ENCODE peak calls at places on chromosomes 5 and 9, in nine cellular contexts. One of them, this sample, is unnamed.

GRCh38 chr9:124006448-124007156 is 5.0 kb upstream of the LHX2 start:
- DNase-seq in transverse colon: no peak
- DNase-seq in uterus: no peak
- DNase-seq in A549: no peak
- DNase-seq in prostate gland: no peak
- DNase-seq in HCT116: no peak
- DNase-seq in sigmoid colon: no peak
- DNase-seq in suprapubic skin: no peak
- DNase-seq in K562: no peak
- DNase-seq in this sample: no peak

GRCh38 chr5:180130876-180131740 is 59.5 kb upstream of the RNF130 start:
- DNase-seq in transverse colon: no peak
- DNase-seq in A549: no peak
- DNase-seq in HCT116: no peak
- DNase-seq in K562: no peak
- DNase-seq in suprapubic skin: peak
- DNase-seq in prostate gland: no peak
- DNase-seq in sigmoid colon: peak
- DNase-seq in uterus: no peak
- DNase-seq in this sample: peak

GRCh38 chr5:33257807-33258491 is 182.8 kb upstream of the TARS1 start:
- DNase-seq in transverse colon: no peak
- DNase-seq in A549: no peak
- DNase-seq in uterus: no peak
- DNase-seq in HCT116: peak
- DNase-seq in sigmoid colon: no peak
- DNase-seq in prostate gland: no peak
- DNase-seq in suprapubic skin: no peak
- DNase-seq in K562: no peak
- DNase-seq in this sample: no peak

GRCh38 chr5:58117491-58117890 is 342.4 kb downstream of the PLK2 start:
- DNase-seq in sigmoid colon: no peak
- DNase-seq in K562: no peak
- DNase-seq in uterus: no peak
- DNase-seq in A549: no peak
- DNase-seq in prostate gland: no peak
- DNase-seq in suprapubic skin: no peak
- DNase-seq in transverse colon: no peak
- DNase-seq in HCT116: no peak
- DNase-seq in this sample: no peak

GRCh38 chr5:9265391-9266287 is 280.2 kb downstream of the SEMA5A start:
- DNase-seq in sigmoid colon: no peak
- DNase-seq in prostate gland: peak
- DNase-seq in transverse colon: no peak
- DNase-seq in uterus: no peak
- DNase-seq in K562: no peak
- DNase-seq in HCT116: no peak
- DNase-seq in A549: no peak
- DNase-seq in suprapubic skin: no peak
- DNase-seq in this sample: peak

GRCh38 chr9:120175031-120175430 is 404.9 kb downstream of the CDK5RAP2 start:
- DNase-seq in uterus: no peak
- DNase-seq in HCT116: no peak
- DNase-seq in prostate gland: no peak
- DNase-seq in K562: no peak
- DNase-seq in sigmoid colon: no peak
- DNase-seq in A549: no peak
- DNase-seq in suprapubic skin: no peak
- DNase-seq in transverse colon: no peak
- DNase-seq in this sample: no peak

GRCh38 chr9:127817881-127818434 is 15.3 kb downstream of the FPGS start:
- DNase-seq in HCT116: no peak
- DNase-seq in uterus: no peak
- DNase-seq in suprapubic skin: no peak
- DNase-seq in prostate gland: no peak
- DNase-seq in sigmoid colon: no peak
- DNase-seq in K562: no peak
- DNase-seq in A549: no peak
- DNase-seq in transverse colon: no peak
- DNase-seq in this sample: no peak

GRCh38 chr5:151215546-151215880 is 8.4 kb downstream of the CCDC69 start:
- DNase-seq in sigmoid colon: no peak
- DNase-seq in prostate gland: no peak
- DNase-seq in transverse colon: no peak
- DNase-seq in K562: no peak
- DNase-seq in suprapubic skin: no peak
- DNase-seq in HCT116: no peak
- DNase-seq in uterus: no peak
- DNase-seq in A549: no peak
- DNase-seq in this sample: no peak

GRCh38 chr5:181164076-181164952 is 16.9 kb downstream of the OR2V2 start:
- DNase-seq in HCT116: no peak
- DNase-seq in suprapubic skin: no peak
- DNase-seq in K562: peak
- DNase-seq in transverse colon: no peak
- DNase-seq in uterus: no peak
- DNase-seq in A549: peak
- DNase-seq in prostate gland: no peak
- DNase-seq in sigmoid colon: no peak
- DNase-seq in this sample: no peak

GRCh38 chr5:135173662-135174290 is 139.7 kb upstream of the PITX1 start:
- DNase-seq in A549: no peak
- DNase-seq in transverse colon: no peak
- DNase-seq in suprapubic skin: no peak
- DNase-seq in K562: peak
- DNase-seq in uterus: no peak
- DNase-seq in prostate gland: no peak
- DNase-seq in HCT116: no peak
- DNase-seq in sigmoid colon: no peak
- DNase-seq in this sample: no peak

GRCh38 chr5:135172718-135173117 is 138.7 kb upstream of the PITX1 start:
- DNase-seq in prostate gland: no peak
- DNase-seq in sigmoid colon: no peak
- DNase-seq in K562: no peak
- DNase-seq in suprapubic skin: no peak
- DNase-seq in transverse colon: no peak
- DNase-seq in uterus: no peak
- DNase-seq in HCT116: no peak
- DNase-seq in A549: no peak
- DNase-seq in this sample: no peak

GRCh38 chr5:135177591-135177990 is 143.6 kb upstream of the PITX1 start:
- DNase-seq in prostate gland: no peak
- DNase-seq in sigmoid colon: no peak
- DNase-seq in suprapubic skin: no peak
- DNase-seq in K562: no peak
- DNase-seq in HCT116: no peak
- DNase-seq in A549: no peak
- DNase-seq in uterus: no peak
- DNase-seq in transverse colon: no peak
- DNase-seq in this sample: no peak

GRCh38 chr5:135176991-135177390 is 143.0 kb upstream of the PITX1 start:
- DNase-seq in K562: no peak
- DNase-seq in transverse colon: no peak
- DNase-seq in suprapubic skin: no peak
- DNase-seq in sigmoid colon: no peak
- DNase-seq in prostate gland: no peak
- DNase-seq in HCT116: no peak
- DNase-seq in uterus: no peak
- DNase-seq in A549: no peak
- DNase-seq in this sample: no peak

DNA sequence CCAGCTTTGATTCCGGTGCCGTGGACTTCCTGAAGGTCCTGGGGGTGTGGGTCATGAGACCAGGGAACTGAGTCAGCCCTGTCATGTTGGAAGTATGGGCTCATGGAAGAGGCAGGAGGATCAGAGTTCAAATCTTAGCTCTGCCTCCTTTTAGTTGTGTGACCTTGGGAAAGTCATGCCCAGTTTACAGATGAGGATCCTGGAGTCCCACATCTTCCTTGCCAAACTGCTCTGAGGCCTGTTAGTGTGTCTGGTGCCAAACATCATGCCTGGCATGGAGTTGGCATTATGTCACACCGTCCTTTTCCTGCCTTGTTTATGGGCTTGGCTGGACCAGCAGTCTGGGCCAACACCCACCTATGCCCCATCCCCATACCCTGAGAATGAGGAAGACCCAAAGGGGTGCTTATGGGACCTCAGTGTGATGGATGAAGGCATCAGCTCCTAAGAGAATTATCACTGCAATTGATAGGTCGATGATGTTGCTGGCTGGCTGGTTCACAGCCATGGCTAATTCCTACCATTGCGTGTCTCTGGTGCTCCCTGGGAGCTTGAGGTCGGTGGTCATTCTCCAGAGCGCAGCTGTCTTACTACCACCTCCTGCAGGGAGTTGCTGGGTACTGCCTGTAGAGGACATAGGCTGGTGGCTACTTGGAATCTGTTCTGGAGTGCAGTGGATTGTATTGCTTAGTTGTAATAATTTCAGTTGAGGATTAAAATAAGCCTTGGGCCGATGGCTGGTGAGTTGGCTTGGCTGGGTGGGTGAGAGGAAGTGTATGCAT is 140.5 kb upstream of the PITX1 start:
- DNase-seq in transverse colon: no peak
- DNase-seq in suprapubic skin: no peak
- DNase-seq in prostate gland: no peak
- DNase-seq in uterus: no peak
- DNase-seq in HCT116: no peak
- DNase-seq in sigmoid colon: no peak
- DNase-seq in A549: no peak
- DNase-seq in K562: peak
- DNase-seq in this sample: no peak
- TF ChIP-seq CTCF in transverse colon: no peak
- TF ChIP-seq CTCF in suprapubic skin: no peak
- TF ChIP-seq CTCF in prostate gland: no peak
- TF ChIP-seq CTCF in uterus: no peak
- TF ChIP-seq CTCF in HCT116: peak
- TF ChIP-seq CTCF in sigmoid colon: no peak
- TF ChIP-seq CTCF in A549: no peak
- TF ChIP-seq CTCF in K562: peak
- TF ChIP-seq CTCF in this sample: no peak

GRCh38 chr9:110048473-110048975 is 159.4 kb downstream of the C9orf152 start:
- DNase-seq in sigmoid colon: peak
- DNase-seq in K562: peak
- DNase-seq in transverse colon: peak
- DNase-seq in A549: peak
- DNase-seq in prostate gland: peak
- DNase-seq in suprapubic skin: peak
- DNase-seq in uterus: peak
- DNase-seq in HCT116: peak
- DNase-seq in this sample: peak
- H3K27ac ChIP-seq in sigmoid colon: peak
- H3K27ac ChIP-seq in K562: no peak
- H3K27ac ChIP-seq in transverse colon: peak
- H3K27ac ChIP-seq in A549: peak
- H3K27ac ChIP-seq in prostate gland: peak
- H3K27ac ChIP-seq in suprapubic skin: peak
- H3K27ac ChIP-seq in uterus: peak
- H3K27ac ChIP-seq in HCT116: peak
- H3K27ac ChIP-seq in this sample: peak

DNA sequence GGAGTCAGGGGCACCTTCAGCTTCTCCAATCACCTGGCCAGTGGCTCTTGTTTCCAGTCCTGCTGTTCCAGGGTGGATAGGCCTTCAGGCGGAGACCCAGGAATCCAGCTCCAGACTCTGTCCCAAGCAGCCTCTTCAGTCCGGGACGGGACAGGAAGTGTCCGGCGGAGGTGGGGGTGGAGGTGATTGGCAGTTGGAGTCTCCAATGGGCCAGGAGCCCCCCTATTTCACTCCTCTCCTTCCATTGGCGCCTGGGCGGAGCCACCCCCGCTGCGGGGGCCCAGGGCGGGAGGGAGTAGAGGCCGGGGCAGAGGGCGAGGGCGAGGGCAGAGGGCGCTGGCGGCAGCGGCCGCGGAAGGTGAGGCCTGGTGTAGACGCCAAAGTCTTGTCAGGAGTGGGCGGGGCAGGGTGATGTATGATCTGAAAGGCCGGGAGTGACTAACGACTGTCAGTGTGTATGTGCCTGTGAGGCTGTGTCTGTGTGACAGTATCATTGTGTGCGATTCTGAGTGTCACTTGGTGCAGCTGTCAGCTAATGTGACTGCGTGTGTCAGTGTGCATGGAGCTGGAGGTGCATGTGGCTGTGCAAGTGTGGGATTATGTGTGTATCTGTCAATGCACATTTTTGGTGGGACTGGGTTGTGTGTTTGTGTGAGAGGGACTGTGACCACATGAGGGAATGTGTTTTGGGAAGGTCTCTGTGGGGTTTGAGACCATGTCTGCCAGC is at the start of gene IL11RA:
- DNase-seq in A549: peak
- DNase-seq in suprapubic skin: peak
- DNase-seq in HCT116: peak
- DNase-seq in prostate gland: peak
- DNase-seq in sigmoid colon: peak
- DNase-seq in uterus: peak
- DNase-seq in transverse colon: peak
- DNase-seq in K562: peak
- DNase-seq in this sample: peak
- TF ChIP-seq POLR2A in A549: peak
- TF ChIP-seq POLR2A in suprapubic skin: no peak
- TF ChIP-seq POLR2A in HCT116: peak
- TF ChIP-seq POLR2A in prostate gland: peak
- TF ChIP-seq POLR2A in sigmoid colon: peak
- TF ChIP-seq POLR2A in uterus: no peak
- TF ChIP-seq POLR2A in transverse colon: peak
- TF ChIP-seq POLR2A in K562: peak
- TF ChIP-seq POLR2A in this sample: no peak

GRCh38 chr5:79105868-79106267 is 5.7 kb upstream of the BHMT start:
- DNase-seq in HCT116: no peak
- DNase-seq in sigmoid colon: no peak
- DNase-seq in K562: no peak
- DNase-seq in A549: peak
- DNase-seq in uterus: no peak
- DNase-seq in prostate gland: no peak
- DNase-seq in suprapubic skin: no peak
- DNase-seq in transverse colon: no peak
- DNase-seq in this sample: no peak
- TF ChIP-seq CTCF in HCT116: no peak
- TF ChIP-seq CTCF in sigmoid colon: no peak
- TF ChIP-seq CTCF in K562: no peak
- TF ChIP-seq CTCF in A549: no peak
- TF ChIP-seq CTCF in uterus: no peak
- TF ChIP-seq CTCF in prostate gland: no peak
- TF ChIP-seq CTCF in suprapubic skin: no peak
- TF ChIP-seq CTCF in transverse colon: no peak
- TF ChIP-seq CTCF in this sample: no peak

DNA sequence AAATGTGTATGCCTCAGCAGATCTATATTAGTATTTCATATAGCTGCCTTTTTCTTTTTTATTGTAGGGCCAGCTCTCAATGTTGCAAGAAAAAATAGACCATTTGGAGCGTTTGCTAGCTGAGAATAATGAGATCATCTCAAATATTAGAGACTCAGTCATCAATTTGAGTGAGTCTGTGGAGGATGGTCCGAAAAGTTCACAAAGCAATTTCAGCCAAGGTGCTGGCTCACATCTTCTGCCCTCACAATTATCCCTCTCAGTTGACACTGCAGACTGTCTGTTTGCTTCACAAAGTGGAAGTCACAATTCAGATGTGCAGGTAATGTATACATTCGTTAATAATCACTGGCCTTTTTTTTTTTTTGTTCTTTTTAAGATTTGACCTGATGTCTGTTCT is 23.7 kb downstream of the MAN2A1 start:
- DNase-seq in sigmoid colon: no peak
- DNase-seq in suprapubic skin: no peak
- DNase-seq in HCT116: no peak
- DNase-seq in uterus: no peak
- DNase-seq in prostate gland: no peak
- DNase-seq in A549: no peak
- DNase-seq in K562: no peak
- DNase-seq in transverse colon: no peak
- DNase-seq in this sample: no peak
- H3K27ac ChIP-seq in sigmoid colon: no peak
- H3K27ac ChIP-seq in suprapubic skin: no peak
- H3K27ac ChIP-seq in HCT116: no peak
- H3K27ac ChIP-seq in uterus: no peak
- H3K27ac ChIP-seq in prostate gland: no peak
- H3K27ac ChIP-seq in A549: no peak
- H3K27ac ChIP-seq in K562: no peak
- H3K27ac ChIP-seq in transverse colon: no peak
- H3K27ac ChIP-seq in this sample: no peak

This sample was measured in thyroid gland.